ENCODE peak calls at places on chromosomes 13 and 19, in four cellular contexts. One of them, this sample, is unnamed.

GRCh38 chr19:662207-662961 is 630 bp downstream of the RNF126 start:
- DNase-seq in HepG2: peak
- DNase-seq in K562: peak
- DNase-seq in GM12878: no peak
- DNase-seq in this sample: peak

GRCh38 chr13:99614465-99614885 is 113.2 kb downstream of the TM9SF2 start:
- DNase-seq in HepG2: peak
- DNase-seq in K562: peak
- DNase-seq in GM12878: no peak
- DNase-seq in this sample: no peak

GRCh38 chr19:39918183-39918651 is 16.2 kb downstream of the FCGBP start:
- DNase-seq in HepG2: no peak
- DNase-seq in K562: no peak
- DNase-seq in GM12878: no peak
- DNase-seq in this sample: no peak

GRCh38 chr13:80341771-80342271 is 895 bp upstream of the SPRY2 start:
- DNase-seq in HepG2: peak
- DNase-seq in K562: peak
- DNase-seq in GM12878: no peak
- DNase-seq in this sample: peak

GRCh38 chr13:113273856-113274590 is 23.0 kb upstream of the LAMP1 start:
- DNase-seq in HepG2: no peak
- DNase-seq in K562: peak
- DNase-seq in GM12878: no peak
- DNase-seq in this sample: no peak

GRCh38 chr13:49711218-49711863 is 20.1 kb upstream of the EBPL start:
- DNase-seq in HepG2: peak
- DNase-seq in K562: no peak
- DNase-seq in GM12878: no peak
- DNase-seq in this sample: no peak

GRCh38 chr19:15464394-15465385 is at the start of gene RASAL3:
- DNase-seq in HepG2: no peak
- DNase-seq in K562: no peak
- DNase-seq in GM12878: peak
- DNase-seq in this sample: no peak

GRCh38 chr13:33119886-33120543 is 103.8 kb downstream of the KL start:
- DNase-seq in HepG2: no peak
- DNase-seq in K562: no peak
- DNase-seq in GM12878: no peak
- DNase-seq in this sample: no peak

GRCh38 chr13:32829676-32830091 is 186.5 kb upstream of the KL start:
- DNase-seq in HepG2: no peak
- DNase-seq in K562: no peak
- DNase-seq in GM12878: no peak
- DNase-seq in this sample: no peak

GRCh38 chr19:3591876-3592613 is 6.8 kb downstream of the GIPC3 start:
- DNase-seq in HepG2: no peak
- DNase-seq in K562: no peak
- DNase-seq in GM12878: no peak
- DNase-seq in this sample: no peak

GRCh38 chr13:42985312-42986175 is 6.5 kb downstream of the EPSTI1 start:
- DNase-seq in HepG2: no peak
- DNase-seq in K562: no peak
- DNase-seq in GM12878: no peak
- DNase-seq in this sample: no peak

GRCh38 chr13:31408927-31409326 is 209.2 kb downstream of the B3GLCT start:
- DNase-seq in HepG2: no peak
- DNase-seq in K562: no peak
- DNase-seq in GM12878: no peak
- DNase-seq in this sample: no peak

GRCh38 chr19:7460562-7460966 is 28.3 kb downstream of the PEX11G start:
- DNase-seq in HepG2: no peak
- DNase-seq in K562: no peak
- DNase-seq in GM12878: no peak
- DNase-seq in this sample: no peak

GRCh38 chr19:55451163-55451521 is 8.0 kb upstream of the SHISA7 start:
- DNase-seq in HepG2: no peak
- DNase-seq in K562: no peak
- DNase-seq in GM12878: no peak
- DNase-seq in this sample: no peak

GRCh38 chr13:110284809-110285519 is 22.0 kb downstream of the COL4A1 start:
- DNase-seq in HepG2: no peak
- DNase-seq in K562: no peak
- DNase-seq in GM12878: no peak
- DNase-seq in this sample: no peak

GRCh38 chr13:79799466-79799865 is 318.5 kb downstream of the NDFIP2 start:
- DNase-seq in HepG2: no peak
- DNase-seq in K562: no peak
- DNase-seq in GM12878: no peak
- DNase-seq in this sample: no peak

GRCh38 chr13:79393564-79394249 is 12.3 kb downstream of the RBM26 start:
- DNase-seq in HepG2: peak
- DNase-seq in K562: no peak
- DNase-seq in GM12878: no peak
- DNase-seq in this sample: peak

GRCh38 chr13:97659602-97660001 is 225.6 kb downstream of the RAP2A start:
- DNase-seq in HepG2: peak
- DNase-seq in K562: no peak
- DNase-seq in GM12878: no peak
- DNase-seq in this sample: peak

GRCh38 chr19:453606-454005 is 7.2 kb downstream of the SHC2 start:
- DNase-seq in HepG2: no peak
- DNase-seq in K562: no peak
- DNase-seq in GM12878: no peak
- DNase-seq in this sample: no peak

GRCh38 chr13:24123761-24124160 is 36.8 kb upstream of the SPATA13 start:
- DNase-seq in HepG2: no peak
- DNase-seq in K562: no peak
- DNase-seq in GM12878: no peak
- DNase-seq in this sample: no peak

GRCh38 chr19:8585894-8586750 is 8.9 kb upstream of the MYO1F start:
- DNase-seq in HepG2: peak
- DNase-seq in K562: peak
- DNase-seq in GM12878: no peak
- DNase-seq in this sample: peak

GRCh38 chr19:3765121-3765520 is 2.6 kb downstream of the MRPL54 start:
- DNase-seq in HepG2: no peak
- DNase-seq in K562: no peak
- DNase-seq in GM12878: no peak
- DNase-seq in this sample: no peak

DNA sequence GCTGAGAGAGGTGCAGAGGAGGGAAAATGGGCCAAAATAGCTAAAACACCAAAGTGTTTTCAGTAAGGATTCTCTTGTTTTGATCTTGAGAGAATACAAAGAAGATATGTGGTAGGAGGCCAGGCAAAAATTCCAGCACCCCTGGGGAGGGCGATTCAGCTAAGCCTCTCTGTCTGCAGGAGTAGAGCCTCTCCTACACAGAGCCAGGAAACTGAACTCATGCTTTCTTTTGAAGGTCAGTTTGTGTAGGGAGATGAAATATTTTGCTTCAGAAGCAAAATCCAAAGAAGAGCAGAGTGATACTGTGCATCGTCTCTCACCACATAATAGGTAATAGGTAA is 565.0 kb downstream of the FGF9 start:
- DNase-seq in HepG2: no peak
- DNase-seq in K562: no peak
- DNase-seq in GM12878: no peak
- DNase-seq in this sample: no peak
- TF ChIP-seq TARDBP in HepG2: no peak
- TF ChIP-seq TARDBP in K562: no peak
- TF ChIP-seq TARDBP in GM12878: no peak
- TF ChIP-seq TARDBP in this sample: no peak

GRCh38 chr13:66691149-66691548 is 539.0 kb downstream of the PCDH9 start:
- DNase-seq in HepG2: no peak
- DNase-seq in K562: no peak
- DNase-seq in GM12878: no peak
- DNase-seq in this sample: no peak

GRCh38 chr13:66689037-66689619 is 541.0 kb downstream of the PCDH9 start:
- DNase-seq in HepG2: no peak
- DNase-seq in K562: no peak
- DNase-seq in GM12878: no peak
- DNase-seq in this sample: no peak

GRCh38 chr13:66693656-66694055 is 536.5 kb downstream of the PCDH9 start:
- DNase-seq in HepG2: no peak
- DNase-seq in K562: no peak
- DNase-seq in GM12878: no peak
- DNase-seq in this sample: no peak

DNA sequence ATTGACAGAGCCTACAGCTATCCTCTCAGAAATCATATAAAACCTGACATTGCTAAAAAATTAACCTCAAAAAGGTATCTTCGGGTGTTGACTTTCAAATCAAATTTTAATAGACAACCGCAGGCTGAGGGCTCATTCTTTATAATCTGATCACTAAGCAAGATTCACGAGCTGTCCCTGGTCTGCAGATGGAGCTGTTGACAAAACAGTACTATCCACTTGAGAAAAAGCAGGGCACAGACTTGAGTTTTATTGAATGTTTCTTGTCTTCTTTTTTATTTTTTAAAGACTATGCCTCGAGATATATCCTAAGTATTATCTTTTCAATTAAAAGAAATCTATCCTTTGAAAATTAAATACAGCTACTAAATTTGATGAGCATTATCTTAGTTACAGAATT is 540.5 kb downstream of the PCDH9 start:
- DNase-seq in HepG2: no peak
- DNase-seq in K562: no peak
- DNase-seq in GM12878: no peak
- DNase-seq in this sample: peak
- TF ChIP-seq FOXK2 in HepG2: no peak
- TF ChIP-seq FOXK2 in K562: no peak
- TF ChIP-seq FOXK2 in GM12878: no peak
- TF ChIP-seq FOXK2 in this sample: no peak

GRCh38 chr19:13262450-13262849 is 112.2 kb downstream of the IER2 start:
- DNase-seq in HepG2: peak
- DNase-seq in K562: peak
- DNase-seq in GM12878: no peak
- DNase-seq in this sample: peak

GRCh38 chr19:13255041-13255718 is 105.0 kb downstream of the IER2 start:
- DNase-seq in HepG2: no peak
- DNase-seq in K562: no peak
- DNase-seq in GM12878: no peak
- DNase-seq in this sample: no peak

GRCh38 chr19:13255719-13256059 is 105.5 kb downstream of the IER2 start:
- DNase-seq in HepG2: no peak
- DNase-seq in K562: no peak
- DNase-seq in GM12878: no peak
- DNase-seq in this sample: no peak

GRCh38 chr19:13256918-13257317 is 106.7 kb downstream of the IER2 start:
- DNase-seq in HepG2: no peak
- DNase-seq in K562: no peak
- DNase-seq in GM12878: no peak
- DNase-seq in this sample: no peak

DNA sequence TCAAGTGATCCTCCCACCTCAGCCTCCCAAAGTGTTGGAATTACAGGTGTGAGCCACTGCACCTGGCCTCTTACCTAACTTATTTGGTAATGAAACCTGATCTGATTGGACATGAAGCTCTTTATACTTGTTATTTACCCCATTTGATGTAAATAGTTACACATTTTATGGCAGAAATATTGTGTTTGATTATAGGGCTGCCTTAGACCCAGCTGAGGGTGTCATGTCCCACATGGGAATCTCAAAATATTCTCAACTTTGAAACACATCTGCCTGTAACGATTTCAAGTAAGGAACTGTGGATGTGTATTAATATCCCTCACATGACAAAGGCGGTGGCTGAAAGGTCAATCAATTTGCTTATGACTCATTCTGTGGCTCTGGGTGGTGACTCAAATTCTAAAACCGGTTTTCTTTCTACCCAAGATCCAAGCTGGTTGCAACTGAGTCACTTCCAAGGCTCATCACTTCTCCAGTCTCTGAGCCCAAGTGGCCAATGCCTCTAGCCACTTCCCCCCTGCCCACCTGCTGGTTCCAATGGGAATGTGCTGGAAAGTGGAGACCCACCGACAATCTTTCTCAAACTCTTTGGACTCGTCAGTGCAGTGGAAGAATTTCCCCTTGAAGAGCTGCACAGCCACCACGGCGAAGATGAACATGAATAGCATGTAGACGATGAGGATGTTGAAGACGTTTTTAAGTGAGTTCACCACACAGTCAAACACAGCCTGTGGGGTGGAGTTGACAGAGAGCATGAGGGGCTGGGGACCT is 110.9 kb downstream of the IER2 start:
- DNase-seq in HepG2: no peak
- DNase-seq in K562: peak
- DNase-seq in GM12878: peak
- DNase-seq in this sample: no peak
- TF ChIP-seq TARDBP in HepG2: no peak
- TF ChIP-seq TARDBP in K562: no peak
- TF ChIP-seq TARDBP in GM12878: no peak
- TF ChIP-seq TARDBP in this sample: no peak

GRCh38 chr19:17946965-17947784 is 14.4 kb downstream of the CCDC124 start:
- DNase-seq in HepG2: peak
- DNase-seq in K562: no peak
- DNase-seq in GM12878: no peak
- DNase-seq in this sample: no peak

GRCh38 chr19:17942582-17943283 is 9.9 kb downstream of the CCDC124 start:
- DNase-seq in HepG2: no peak
- DNase-seq in K562: peak
- DNase-seq in GM12878: no peak
- DNase-seq in this sample: no peak

GRCh38 chr19:17944301-17944700 is 11.5 kb downstream of the CCDC124 start:
- DNase-seq in HepG2: no peak
- DNase-seq in K562: no peak
- DNase-seq in GM12878: no peak
- DNase-seq in this sample: no peak

GRCh38 chr19:17942181-17942580 is 9.4 kb downstream of the CCDC124 start:
- DNase-seq in HepG2: no peak
- DNase-seq in K562: no peak
- DNase-seq in GM12878: no peak
- DNase-seq in this sample: no peak

DNA sequence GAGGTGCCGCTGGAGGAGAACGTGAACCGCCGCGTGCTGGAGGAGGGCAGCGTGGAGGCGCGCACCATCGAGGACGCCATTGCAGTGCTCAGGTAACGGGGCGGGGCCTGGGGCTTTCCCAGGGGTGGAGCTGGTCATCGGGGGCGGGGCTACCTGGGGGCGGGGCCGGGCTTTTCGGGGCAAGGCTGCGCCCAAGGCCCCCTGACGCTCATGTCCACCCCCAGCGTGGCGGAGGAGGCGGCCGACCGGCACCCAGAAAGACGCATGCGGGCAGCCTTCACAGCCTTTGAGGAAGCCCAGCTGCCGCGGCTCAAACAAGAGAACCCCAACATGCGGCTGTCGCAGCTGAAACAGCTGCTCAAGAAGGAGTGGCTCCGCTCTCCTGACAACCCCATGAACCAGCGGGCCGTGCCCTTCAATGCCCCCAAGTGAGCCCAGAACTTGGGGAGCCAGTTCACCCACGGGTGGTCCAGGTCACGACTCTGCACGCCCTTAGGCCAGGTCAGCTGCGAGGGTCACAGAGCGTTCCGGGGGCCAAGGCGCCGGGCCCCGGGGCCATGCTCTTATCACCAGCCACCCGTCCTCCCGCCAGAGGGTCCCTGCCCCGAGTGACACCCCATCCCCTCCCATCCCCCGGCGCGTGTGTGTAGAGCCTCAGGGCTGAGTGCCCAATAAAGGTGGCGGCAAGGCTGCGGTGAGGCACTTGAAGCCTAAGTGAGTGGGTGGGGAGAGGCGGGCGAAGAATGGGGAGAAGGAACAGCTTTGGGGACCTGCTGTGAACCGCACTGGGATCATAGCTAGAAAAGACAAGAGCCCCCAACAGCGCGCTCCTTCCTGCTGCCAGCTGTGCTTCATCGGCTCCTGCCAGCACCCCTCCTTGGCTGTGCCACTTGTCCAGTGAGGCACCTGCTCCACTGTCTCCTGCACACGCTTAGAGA is 10.7 kb downstream of the CCDC124 start:
- DNase-seq in HepG2: no peak
- DNase-seq in K562: peak
- DNase-seq in GM12878: no peak
- DNase-seq in this sample: no peak
- TF ChIP-seq FOXK2 in HepG2: no peak
- TF ChIP-seq FOXK2 in K562: no peak
- TF ChIP-seq FOXK2 in GM12878: no peak
- TF ChIP-seq FOXK2 in this sample: no peak